ENCODE peak calls at places on chromosomes 1 and 21, in six cellular contexts. One of them, this sample, is unnamed.

GRCh38 chr1:201167625-201167991 is 13.3 kb upstream of the TMEM9 start:
- DNase-seq in ovary: no peak
- DNase-seq in fibroblast of lung: no peak
- DNase-seq in right atrium auricular region: no peak
- DNase-seq in psoas muscle: no peak
- DNase-seq in brain microvascular endothelial cell: no peak
- DNase-seq in this sample: no peak

GRCh38 chr1:110155878-110156522 is 5.7 kb downstream of the SLC6A17 start:
- DNase-seq in ovary: peak
- DNase-seq in fibroblast of lung: peak
- DNase-seq in right atrium auricular region: no peak
- DNase-seq in psoas muscle: peak
- DNase-seq in brain microvascular endothelial cell: peak
- DNase-seq in this sample: peak

GRCh38 chr1:107727866-107728265 is 237.1 kb downstream of the VAV3 start:
- DNase-seq in ovary: no peak
- DNase-seq in fibroblast of lung: no peak
- DNase-seq in right atrium auricular region: no peak
- DNase-seq in psoas muscle: no peak
- DNase-seq in brain microvascular endothelial cell: no peak
- DNase-seq in this sample: peak

GRCh38 chr1:109923131-109923945 is 12.7 kb downstream of the CSF1 start:
- DNase-seq in ovary: no peak
- DNase-seq in fibroblast of lung: no peak
- DNase-seq in right atrium auricular region: no peak
- DNase-seq in psoas muscle: no peak
- DNase-seq in brain microvascular endothelial cell: no peak
- DNase-seq in this sample: no peak

GRCh38 chr1:5161372-5161771 is 507.0 kb downstream of the AJAP1 start:
- DNase-seq in ovary: no peak
- DNase-seq in fibroblast of lung: no peak
- DNase-seq in right atrium auricular region: no peak
- DNase-seq in psoas muscle: no peak
- DNase-seq in brain microvascular endothelial cell: no peak
- DNase-seq in this sample: no peak

GRCh38 chr1:99737016-99737415 is 29.4 kb downstream of the FRRS1 start:
- DNase-seq in ovary: no peak
- DNase-seq in fibroblast of lung: peak
- DNase-seq in right atrium auricular region: no peak
- DNase-seq in psoas muscle: no peak
- DNase-seq in brain microvascular endothelial cell: peak
- DNase-seq in this sample: peak

GRCh38 chr1:125065092-125065820 is 3880.5 kb downstream of the SRGAP2C start:
- DNase-seq in ovary: peak
- DNase-seq in fibroblast of lung: no peak
- DNase-seq in right atrium auricular region: no peak
- DNase-seq in psoas muscle: no peak
- DNase-seq in brain microvascular endothelial cell: no peak
- DNase-seq in this sample: no peak

GRCh38 chr1:209748620-209749019 is 7.2 kb upstream of the TRAF3IP3 start:
- DNase-seq in ovary: no peak
- DNase-seq in fibroblast of lung: no peak
- DNase-seq in right atrium auricular region: no peak
- DNase-seq in psoas muscle: no peak
- DNase-seq in brain microvascular endothelial cell: no peak
- DNase-seq in this sample: no peak

GRCh38 chr1:177431123-177431522 is 260.4 kb downstream of the BRINP2 start:
- DNase-seq in ovary: no peak
- DNase-seq in fibroblast of lung: no peak
- DNase-seq in right atrium auricular region: no peak
- DNase-seq in psoas muscle: no peak
- DNase-seq in brain microvascular endothelial cell: no peak
- DNase-seq in this sample: no peak

GRCh38 chr1:236608930-236609726 is 4.8 kb upstream of the HEATR1 start:
- DNase-seq in ovary: peak
- DNase-seq in fibroblast of lung: peak
- DNase-seq in right atrium auricular region: no peak
- DNase-seq in psoas muscle: peak
- DNase-seq in brain microvascular endothelial cell: peak
- DNase-seq in this sample: peak

GRCh38 chr1:185317886-185318310 is 855 bp upstream of the IVNS1ABP start:
- DNase-seq in ovary: no peak
- DNase-seq in fibroblast of lung: no peak
- DNase-seq in right atrium auricular region: no peak
- DNase-seq in psoas muscle: peak
- DNase-seq in brain microvascular endothelial cell: no peak
- DNase-seq in this sample: no peak

GRCh38 chr1:7930547-7931445 is 9.8 kb downstream of the TNFRSF9 start:
- DNase-seq in ovary: no peak
- DNase-seq in fibroblast of lung: no peak
- DNase-seq in right atrium auricular region: no peak
- DNase-seq in psoas muscle: no peak
- DNase-seq in brain microvascular endothelial cell: no peak
- DNase-seq in this sample: no peak

GRCh38 chr1:60573121-60573520 is 499.6 kb upstream of the C1orf87 start:
- DNase-seq in ovary: no peak
- DNase-seq in fibroblast of lung: peak
- DNase-seq in right atrium auricular region: no peak
- DNase-seq in psoas muscle: no peak
- DNase-seq in brain microvascular endothelial cell: no peak
- DNase-seq in this sample: peak

GRCh38 chr1:6927626-6928025 is 142.4 kb downstream of the CAMTA1 start:
- DNase-seq in ovary: no peak
- DNase-seq in fibroblast of lung: no peak
- DNase-seq in right atrium auricular region: no peak
- DNase-seq in psoas muscle: no peak
- DNase-seq in brain microvascular endothelial cell: no peak
- DNase-seq in this sample: no peak

GRCh38 chr1:25804244-25804963 is 4.4 kb downstream of the SELENON start:
- DNase-seq in ovary: no peak
- DNase-seq in fibroblast of lung: no peak
- DNase-seq in right atrium auricular region: no peak
- DNase-seq in psoas muscle: no peak
- DNase-seq in brain microvascular endothelial cell: no peak
- DNase-seq in this sample: peak

GRCh38 chr1:33322870-33323585 is 2.1 kb upstream of the A3GALT2 start:
- DNase-seq in ovary: no peak
- DNase-seq in fibroblast of lung: no peak
- DNase-seq in right atrium auricular region: no peak
- DNase-seq in psoas muscle: no peak
- DNase-seq in brain microvascular endothelial cell: no peak
- DNase-seq in this sample: no peak

GRCh38 chr1:169958987-169959386 is 65.3 kb upstream of the SCYL3 start:
- DNase-seq in ovary: no peak
- DNase-seq in fibroblast of lung: no peak
- DNase-seq in right atrium auricular region: no peak
- DNase-seq in psoas muscle: no peak
- DNase-seq in brain microvascular endothelial cell: no peak
- DNase-seq in this sample: no peak

GRCh38 chr1:164563821-164564251 is 4.9 kb downstream of the PBX1 start:
- DNase-seq in ovary: no peak
- DNase-seq in fibroblast of lung: peak
- DNase-seq in right atrium auricular region: no peak
- DNase-seq in psoas muscle: no peak
- DNase-seq in brain microvascular endothelial cell: no peak
- DNase-seq in this sample: peak

GRCh38 chr1:51937112-51937511 is 53.4 kb downstream of the RAB3B start:
- DNase-seq in ovary: no peak
- DNase-seq in fibroblast of lung: no peak
- DNase-seq in right atrium auricular region: no peak
- DNase-seq in psoas muscle: no peak
- DNase-seq in brain microvascular endothelial cell: no peak
- DNase-seq in this sample: no peak

GRCh38 chr1:51941528-51941927 is 49.0 kb downstream of the RAB3B start:
- DNase-seq in ovary: no peak
- DNase-seq in fibroblast of lung: no peak
- DNase-seq in right atrium auricular region: no peak
- DNase-seq in psoas muscle: no peak
- DNase-seq in brain microvascular endothelial cell: no peak
- DNase-seq in this sample: no peak

GRCh38 chr1:51942281-51942680 is 48.2 kb downstream of the RAB3B start:
- DNase-seq in ovary: no peak
- DNase-seq in fibroblast of lung: no peak
- DNase-seq in right atrium auricular region: no peak
- DNase-seq in psoas muscle: no peak
- DNase-seq in brain microvascular endothelial cell: no peak
- DNase-seq in this sample: no peak

DNA sequence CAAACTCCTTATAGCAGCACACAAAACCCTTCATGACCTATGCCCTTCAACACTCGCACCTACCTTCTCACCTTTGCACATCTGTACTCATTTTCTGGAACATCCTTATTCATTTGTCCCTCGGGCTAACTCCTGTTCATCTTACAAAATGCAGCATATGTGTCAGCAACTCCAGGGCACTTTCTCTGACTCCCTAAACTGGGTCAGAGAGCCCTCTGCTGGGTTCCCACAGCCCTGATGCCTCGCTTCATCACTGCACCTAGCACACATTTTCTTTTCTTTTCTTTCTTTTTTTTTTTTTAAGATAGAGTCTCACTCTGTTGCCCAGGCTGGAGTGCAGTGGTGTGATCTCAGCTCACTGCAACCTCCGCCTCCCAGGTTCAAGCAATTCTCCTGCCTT is 54.0 kb downstream of the RAB3B start:
- DNase-seq in ovary: no peak
- DNase-seq in fibroblast of lung: peak
- DNase-seq in right atrium auricular region: no peak
- DNase-seq in psoas muscle: no peak
- DNase-seq in brain microvascular endothelial cell: peak
- DNase-seq in this sample: peak
- TF ChIP-seq CTCF in ovary: no peak
- TF ChIP-seq CTCF in fibroblast of lung: peak
- TF ChIP-seq CTCF in right atrium auricular region: no peak
- TF ChIP-seq CTCF in psoas muscle: no peak
- TF ChIP-seq CTCF in brain microvascular endothelial cell: peak
- TF ChIP-seq CTCF in this sample: peak

GRCh38 chr21:25564349-25564948 is 42.8 kb downstream of the MRPL39 start:
- DNase-seq in ovary: no peak
- DNase-seq in fibroblast of lung: no peak
- DNase-seq in right atrium auricular region: no peak
- DNase-seq in psoas muscle: no peak
- DNase-seq in brain microvascular endothelial cell: no peak
- DNase-seq in this sample: no peak
- H3K4me3 ChIP-seq in ovary: no peak
- H3K4me3 ChIP-seq in fibroblast of lung: peak
- H3K4me3 ChIP-seq in right atrium auricular region: no peak
- H3K4me3 ChIP-seq in psoas muscle: no peak
- H3K4me3 ChIP-seq in brain microvascular endothelial cell: no peak
- H3K4me3 ChIP-seq in this sample: no peak

GRCh38 chr1:10785855-10786638 is 10.4 kb downstream of the CASZ1 start:
- DNase-seq in ovary: no peak
- DNase-seq in fibroblast of lung: no peak
- DNase-seq in right atrium auricular region: no peak
- DNase-seq in psoas muscle: no peak
- DNase-seq in brain microvascular endothelial cell: no peak
- DNase-seq in this sample: no peak

GRCh38 chr1:10787274-10787673 is 9.2 kb downstream of the CASZ1 start:
- DNase-seq in ovary: no peak
- DNase-seq in fibroblast of lung: no peak
- DNase-seq in right atrium auricular region: no peak
- DNase-seq in psoas muscle: no peak
- DNase-seq in brain microvascular endothelial cell: no peak
- DNase-seq in this sample: no peak

GRCh38 chr1:10790155-10790707 is 6.2 kb downstream of the CASZ1 start:
- DNase-seq in ovary: no peak
- DNase-seq in fibroblast of lung: no peak
- DNase-seq in right atrium auricular region: no peak
- DNase-seq in psoas muscle: no peak
- DNase-seq in brain microvascular endothelial cell: no peak
- DNase-seq in this sample: no peak

GRCh38 chr1:10789392-10790154 is 6.9 kb downstream of the CASZ1 start:
- DNase-seq in ovary: no peak
- DNase-seq in fibroblast of lung: no peak
- DNase-seq in right atrium auricular region: no peak
- DNase-seq in psoas muscle: no peak
- DNase-seq in brain microvascular endothelial cell: no peak
- DNase-seq in this sample: no peak

DNA sequence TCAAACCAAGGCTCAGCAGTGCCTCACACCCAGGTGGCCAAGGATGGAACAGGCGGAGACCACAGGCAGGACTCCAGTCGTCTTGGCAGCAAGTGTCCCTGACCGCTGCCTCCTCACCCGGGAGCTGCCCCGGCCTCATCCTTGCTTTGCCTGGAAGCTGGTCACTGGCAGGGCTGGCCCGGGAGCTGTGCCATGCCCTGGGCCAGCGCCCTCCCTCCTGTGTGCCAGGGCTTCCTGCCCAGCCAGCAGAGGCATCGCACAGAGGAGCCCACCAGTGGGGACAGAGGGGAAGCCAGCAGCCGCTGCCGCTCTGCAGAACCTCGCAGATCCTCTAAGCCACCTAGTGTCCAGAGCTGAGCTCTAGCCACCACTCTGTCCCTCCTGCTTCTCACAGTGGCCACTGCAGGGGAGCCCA is 7.8 kb downstream of the CASZ1 start:
- DNase-seq in ovary: no peak
- DNase-seq in fibroblast of lung: no peak
- DNase-seq in right atrium auricular region: no peak
- DNase-seq in psoas muscle: peak
- DNase-seq in brain microvascular endothelial cell: no peak
- DNase-seq in this sample: no peak
- TF ChIP-seq CTCF in ovary: no peak
- TF ChIP-seq CTCF in fibroblast of lung: peak
- TF ChIP-seq CTCF in right atrium auricular region: peak
- TF ChIP-seq CTCF in psoas muscle: peak
- TF ChIP-seq CTCF in brain microvascular endothelial cell: peak
- TF ChIP-seq CTCF in this sample: peak

GRCh38 chr1:108734176-108734865 is 12.2 kb upstream of the STXBP3 start:
- DNase-seq in ovary: no peak
- DNase-seq in fibroblast of lung: no peak
- DNase-seq in right atrium auricular region: no peak
- DNase-seq in psoas muscle: no peak
- DNase-seq in brain microvascular endothelial cell: no peak
- DNase-seq in this sample: no peak
- H3K4me3 ChIP-seq in ovary: no peak
- H3K4me3 ChIP-seq in fibroblast of lung: no peak
- H3K4me3 ChIP-seq in right atrium auricular region: no peak
- H3K4me3 ChIP-seq in psoas muscle: no peak
- H3K4me3 ChIP-seq in brain microvascular endothelial cell: no peak
- H3K4me3 ChIP-seq in this sample: no peak

GRCh38 chr1:29713857-29714256 is 477.5 kb downstream of the PTPRU start:
- DNase-seq in ovary: no peak
- DNase-seq in fibroblast of lung: peak
- DNase-seq in right atrium auricular region: no peak
- DNase-seq in psoas muscle: no peak
- DNase-seq in brain microvascular endothelial cell: peak
- DNase-seq in this sample: peak
- TF ChIP-seq CTCF in ovary: no peak
- TF ChIP-seq CTCF in fibroblast of lung: peak
- TF ChIP-seq CTCF in right atrium auricular region: no peak
- TF ChIP-seq CTCF in psoas muscle: peak
- TF ChIP-seq CTCF in brain microvascular endothelial cell: peak
- TF ChIP-seq CTCF in this sample: peak